ENCODE peak calls at places on chromosome 1, in six cellular contexts. K is fibroblast of pulmonary artery; N is endothelial cell; U is activated CD4-positive, alpha-beta T cell treated with anti-CD3 and anti-CD28 coated beads, Interleukin-2, amount 50 U/mL, for 48 hours; L is ACHN; G is A673. A is an unnamed sample.

GRCh38 chr1:101003012-101003650 is 22.5 kb downstream of the DPH5 start:
- DNase-seq in K (no peak), N (no peak), U (no peak), L (no peak), G (no peak), A (no peak)

GRCh38 chr1:204199579-204199978 is 3.3 kb upstream of the KISS1 start:
- DNase-seq in K (no peak), N (no peak), U (no peak), L (no peak), G (no peak), A (no peak)

GRCh38 chr1:24454684-24455091 is 39.1 kb downstream of the NIPAL3 start:
- DNase-seq in K (no peak), N (no peak), U (no peak), L (no peak), G (no peak), A (no peak)

GRCh38 chr1:151949371-151950193 is 40.3 kb upstream of the THEM4 start:
- DNase-seq in K (no peak), N (no peak), U (no peak), L (no peak), G (no peak), A (no peak)

GRCh38 chr1:222654849-222655248 is 37.0 kb downstream of the MIA3 start:
- DNase-seq in K (peak), N (no peak), U (peak), L (no peak), G (peak), A (no peak)

GRCh38 chr1:59012378-59012777 is 228.5 kb upstream of the JUN start:
- DNase-seq in K (no peak), N (no peak), U (no peak), L (no peak), G (no peak), A (no peak)

GRCh38 chr1:32138965-32139364 is 31.1 kb downstream of the KPNA6 start:
- DNase-seq in K (peak), N (no peak), U (no peak), L (peak), G (no peak), A (no peak)

GRCh38 chr1:231178970-231179369 is 17.1 kb downstream of the TRIM67 start:
- DNase-seq in K (no peak), N (no peak), U (no peak), L (no peak), G (no peak), A (no peak)

A was measured in Caco-2.